ENCODE peak calls at places on chromosome 2, in four cellular contexts. One of them, this sample, is unnamed.

GRCh38 chr2:43759195-43759594 is 14.6 kb upstream of the DYNC2LI1 start:
- DNase-seq in GM12878: no peak
- DNase-seq in HCT116: peak; percentile 23
- DNase-seq in H1: no peak
- DNase-seq in this sample: peak; percentile 80

GRCh38 chr2:26848336-26849055 is 564 bp downstream of the DPYSL5 start:
- DNase-seq in GM12878: no peak
- DNase-seq in HCT116: no peak
- DNase-seq in H1: peak; percentile 79
- DNase-seq in this sample: no peak

GRCh38 chr2:220783651-220784050 is 788.5 kb downstream of the EPHA4 start:
- DNase-seq in GM12878: no peak
- DNase-seq in HCT116: no peak
- DNase-seq in H1: no peak
- DNase-seq in this sample: no peak

GRCh38 chr2:191115391-191115790 is 35.4 kb downstream of the STAT4 start:
- DNase-seq in GM12878: peak; percentile 38
- DNase-seq in HCT116: no peak
- DNase-seq in H1: no peak
- DNase-seq in this sample: no peak

GRCh38 chr2:134371041-134371440 is 117.2 kb downstream of the MGAT5 start:
- DNase-seq in GM12878: no peak
- DNase-seq in HCT116: no peak
- DNase-seq in H1: no peak
- DNase-seq in this sample: no peak

GRCh38 chr2:89851583-89851905 is 1160.1 kb downstream of the RPIA start:
- DNase-seq in GM12878: no peak
- DNase-seq in HCT116: no peak
- DNase-seq in H1: no peak
- DNase-seq in this sample: no peak

GRCh38 chr2:225788571-225788970 is 389.1 kb downstream of the NYAP2 start:
- DNase-seq in GM12878: no peak
- DNase-seq in HCT116: no peak
- DNase-seq in H1: no peak
- DNase-seq in this sample: no peak

GRCh38 chr2:101064868-101065549 is 62.9 kb downstream of the RPL31 start:
- DNase-seq in GM12878: no peak
- DNase-seq in HCT116: peak; percentile 57
- DNase-seq in H1: no peak
- DNase-seq in this sample: peak; percentile 98

GRCh38 chr2:191677091-191677645 is 768 bp upstream of the NABP1 start:
- DNase-seq in GM12878: no peak
- DNase-seq in HCT116: no peak
- DNase-seq in H1: no peak
- DNase-seq in this sample: peak; percentile 59

GRCh38 chr2:122150546-122150945 is 395.1 kb downstream of the TSN start:
- DNase-seq in GM12878: no peak
- DNase-seq in HCT116: no peak
- DNase-seq in H1: no peak
- DNase-seq in this sample: no peak

GRCh38 chr2:6943971-6944370 is 26.8 kb downstream of the RNF144A start:
- DNase-seq in GM12878: no peak
- DNase-seq in HCT116: no peak
- DNase-seq in H1: no peak
- DNase-seq in this sample: no peak

GRCh38 chr2:46066591-46066990 is 230.6 kb upstream of the EPAS1 start:
- DNase-seq in GM12878: no peak
- DNase-seq in HCT116: no peak
- DNase-seq in H1: no peak
- DNase-seq in this sample: no peak

GRCh38 chr2:71555798-71556454 is 102.6 kb downstream of the DYSF start:
- DNase-seq in GM12878: no peak
- DNase-seq in HCT116: no peak
- DNase-seq in H1: no peak
- DNase-seq in this sample: peak; percentile 52

GRCh38 chr2:161237397-161238263 is 70.6 kb upstream of the PSMD14 start:
- DNase-seq in GM12878: no peak
- DNase-seq in HCT116: no peak
- DNase-seq in H1: peak; percentile 69
- DNase-seq in this sample: no peak

GRCh38 chr2:95052301-95052700 is 26.8 kb downstream of the MAL start:
- DNase-seq in GM12878: no peak
- DNase-seq in HCT116: no peak
- DNase-seq in H1: no peak
- DNase-seq in this sample: no peak

GRCh38 chr2:154681741-154682140 is 16.8 kb upstream of the KCNJ3 start:
- DNase-seq in GM12878: no peak
- DNase-seq in HCT116: no peak
- DNase-seq in H1: no peak
- DNase-seq in this sample: no peak

GRCh38 chr2:215612770-215613169 is 176.9 kb upstream of the FN1 start:
- DNase-seq in GM12878: no peak
- DNase-seq in HCT116: no peak
- DNase-seq in H1: no peak
- DNase-seq in this sample: no peak

DNA sequence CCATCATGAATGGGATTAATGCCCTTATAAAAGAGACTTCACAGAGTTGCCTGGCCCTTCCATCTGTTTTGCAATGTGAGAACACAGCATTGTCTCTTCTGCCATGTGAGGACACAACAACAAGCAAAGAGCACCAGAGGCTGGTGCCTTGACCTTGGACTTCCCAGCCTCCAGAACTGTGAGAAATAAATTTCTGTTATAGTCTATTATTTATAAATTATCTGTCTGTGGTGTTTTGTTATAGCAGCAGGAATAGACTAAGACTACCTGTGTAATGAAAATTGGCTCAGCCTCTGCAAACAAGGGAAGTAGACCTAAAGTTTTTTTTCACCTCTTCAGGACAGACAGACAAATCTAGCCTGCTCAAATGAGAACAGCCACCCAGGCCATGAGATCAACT is 19.3 kb upstream of the ZC3H15 start:
- DNase-seq in GM12878: no peak
- DNase-seq in HCT116: no peak
- DNase-seq in H1: no peak
- DNase-seq in this sample: no peak
- H3K9me3 ChIP-seq in GM12878: no peaks in the 10 kb centered on the region
- H3K9me3 ChIP-seq in HCT116: peaks cover 9% of the 10 kb centered on the region
- H3K9me3 ChIP-seq in H1: no peaks in the 10 kb centered on the region
- H3K9me3 ChIP-seq in this sample: peaks cover 13% of the 10 kb centered on the region

GRCh38 chr2:39736593-39736992 is 42.5 kb downstream of the THUMPD2 start:
- DNase-seq in GM12878: no peak
- DNase-seq in HCT116: no peak
- DNase-seq in H1: no peak
- DNase-seq in this sample: no peak

GRCh38 chr2:39735648-39736047 is 43.4 kb downstream of the THUMPD2 start:
- DNase-seq in GM12878: no peak
- DNase-seq in HCT116: no peak
- DNase-seq in H1: no peak
- DNase-seq in this sample: no peak

GRCh38 chr2:39738941-39739340 is 40.1 kb downstream of the THUMPD2 start:
- DNase-seq in GM12878: no peak
- DNase-seq in HCT116: no peak
- DNase-seq in H1: no peak
- DNase-seq in this sample: no peak

GRCh38 chr2:39739386-39739785 is 39.7 kb downstream of the THUMPD2 start:
- DNase-seq in GM12878: no peak
- DNase-seq in HCT116: no peak
- DNase-seq in H1: no peak
- DNase-seq in this sample: no peak

GRCh38 chr2:39737661-39738060 is 41.4 kb downstream of the THUMPD2 start:
- DNase-seq in GM12878: no peak
- DNase-seq in HCT116: no peak
- DNase-seq in H1: peak; percentile 70
- DNase-seq in this sample: no peak
- TF ChIP-seq ZNF274 in GM12878: no peak
- TF ChIP-seq ZNF274 in HCT116: no peak
- TF ChIP-seq ZNF274 in H1: no peak
- TF ChIP-seq ZNF274 in this sample: no peak

GRCh38 chr2:108240966-108241365 is 1.2 kb downstream of the SULT1C3 start:
- DNase-seq in GM12878: no peak
- DNase-seq in HCT116: no peak
- DNase-seq in H1: no peak
- DNase-seq in this sample: no peak
- H3K9me3 ChIP-seq in GM12878: no peaks in the 10 kb centered on the region
- H3K9me3 ChIP-seq in HCT116: no peaks in the 10 kb centered on the region
- H3K9me3 ChIP-seq in H1: peaks cover 26% of the 10 kb centered on the region
- H3K9me3 ChIP-seq in this sample: peaks cover 14% of the 10 kb centered on the region

GRCh38 chr2:240512109-240512485 is 45.7 kb downstream of the ANKMY1 start:
- DNase-seq in GM12878: no peak
- DNase-seq in HCT116: no peak
- DNase-seq in H1: no peak
- DNase-seq in this sample: no peak
- TF ChIP-seq ZNF274 in GM12878: no peak
- TF ChIP-seq ZNF274 in HCT116: no peak
- TF ChIP-seq ZNF274 in H1: no peak
- TF ChIP-seq ZNF274 in this sample: no peak

GRCh38 chr2:240527153-240527750 is 30.5 kb downstream of the ANKMY1 start:
- DNase-seq in GM12878: no peak
- DNase-seq in HCT116: no peak
- DNase-seq in H1: no peak
- DNase-seq in this sample: no peak
- H3K9me3 ChIP-seq in GM12878: peaks cover 23% of the 10 kb centered on the region
- H3K9me3 ChIP-seq in HCT116: peaks cover 28% of the 10 kb centered on the region
- H3K9me3 ChIP-seq in H1: peaks cover 34% of the 10 kb centered on the region
- H3K9me3 ChIP-seq in this sample: peaks cover 29% of the 10 kb centered on the region

GRCh38 chr2:82494744-82495143 is 1964.3 kb downstream of the SUCLG1 start:
- DNase-seq in GM12878: no peak
- DNase-seq in HCT116: no peak
- DNase-seq in H1: no peak
- DNase-seq in this sample: no peak
- TF ChIP-seq ZNF274 in GM12878: no peak
- TF ChIP-seq ZNF274 in HCT116: no peak
- TF ChIP-seq ZNF274 in H1: no peak
- TF ChIP-seq ZNF274 in this sample: no peak

GRCh38 chr2:132465917-132466316 is 49.3 kb downstream of the GPR39 start:
- DNase-seq in GM12878: no peak
- DNase-seq in HCT116: no peak
- DNase-seq in H1: no peak
- DNase-seq in this sample: no peak
- H3K9me3 ChIP-seq in GM12878: no peaks in the 10 kb centered on the region
- H3K9me3 ChIP-seq in HCT116: peaks cover 9% of the 10 kb centered on the region
- H3K9me3 ChIP-seq in H1: peaks cover 45% of the 10 kb centered on the region
- H3K9me3 ChIP-seq in this sample: peaks cover 95% of the 10 kb centered on the region

DNA sequence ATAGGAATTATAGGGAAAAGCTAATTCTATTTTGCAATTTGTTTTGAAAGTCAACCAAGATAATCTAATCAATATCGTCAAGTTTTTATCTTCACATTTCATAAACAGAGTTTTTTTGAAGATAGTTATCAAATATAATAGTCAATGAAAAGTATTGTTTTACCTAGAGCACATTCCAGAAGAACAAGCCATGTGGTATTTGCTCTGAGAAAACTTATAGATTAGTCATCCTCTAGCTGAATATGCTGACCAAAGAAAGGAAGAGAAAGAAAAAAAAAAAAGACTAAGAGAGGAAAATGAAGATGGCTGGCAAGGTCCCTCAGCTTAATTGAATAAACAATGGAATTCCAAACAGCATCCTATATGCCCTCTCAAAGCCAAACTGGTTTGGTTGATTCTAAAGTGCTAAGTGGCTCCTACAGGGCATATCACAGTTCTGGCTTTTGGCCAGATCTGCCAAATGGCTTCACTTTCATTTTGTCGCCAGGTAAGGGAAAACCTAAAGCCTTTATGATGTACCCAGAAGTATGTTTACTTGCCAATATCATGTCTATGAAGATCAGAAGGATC is 132.6 kb downstream of the VWC2L start:
- DNase-seq in GM12878: no peak
- DNase-seq in HCT116: no peak
- DNase-seq in H1: no peak
- DNase-seq in this sample: no peak
- TF ChIP-seq ZNF274 in GM12878: no peak
- TF ChIP-seq ZNF274 in HCT116: no peak
- TF ChIP-seq ZNF274 in H1: no peak
- TF ChIP-seq ZNF274 in this sample: no peak